ENCODE peak calls at places on chromosome 7, in four cellular contexts. G is GM12878, R is A549, M is SK-N-SH. X is an unnamed sample.

GRCh38 chr7:90988523-90988922 is 275.7 kb upstream of the FZD1 start:
- DNase-seq in R (no peak), G (no peak), M (no peak), X (no peak)

GRCh38 chr7:41148521-41148951 is 554.4 kb downstream of the INHBA start:
- DNase-seq in G (no peak), R (no peak), M (no peak), X (no peak)

GRCh38 chr7:130951303-130951975 is 217.4 kb upstream of the KLF14 start:
- DNase-seq in R (no peak), M (no peak), G (no peak), X (no peak)

GRCh38 chr7:3805151-3805550 is 504.1 kb downstream of the SDK1 start:
- DNase-seq in G (no peak), M (no peak), R (no peak), X (no peak)

GRCh38 chr7:109549461-109549860 is 979.8 kb downstream of the DNAJB9 start:
- DNase-seq in M (no peak), R (no peak), G (no peak), X (no peak)

GRCh38 chr7:44333971-44334733 is 8.8 kb upstream of the CAMK2B start:
- DNase-seq in M (no peak), G (no peak), R (no peak), X (no peak)

GRCh38 chr7:104127204-104127603 is 80.6 kb downstream of the ORC5 start:
- DNase-seq in M (no peak), G (no peak), R (no peak), X (no peak)

GRCh38 chr7:82722946-82723345 is 279.4 kb upstream of the CACNA2D1 start:
- DNase-seq in G (no peak), M (no peak), R (no peak), X (no peak)

GRCh38 chr7:155216475-155217272 is 81.0 kb upstream of the INSIG1 start:
- DNase-seq in G (no peak), R (no peak), M (no peak), X (no peak)

GRCh38 chr7:107810626-107811025 is 7.6 kb upstream of the SLC26A3 start:
- DNase-seq in R (no peak), M (no peak), G (no peak), X (no peak)

GRCh38 chr7:51160990-51161615 is 155.5 kb downstream of the COBL start:
- DNase-seq in M (peak), R (peak), G (no peak), X (peak)

GRCh38 chr7:111894518-111894917 is 311.7 kb downstream of the DOCK4 start:
- DNase-seq in M (no peak), R (no peak), G (no peak), X (no peak)

DNA sequence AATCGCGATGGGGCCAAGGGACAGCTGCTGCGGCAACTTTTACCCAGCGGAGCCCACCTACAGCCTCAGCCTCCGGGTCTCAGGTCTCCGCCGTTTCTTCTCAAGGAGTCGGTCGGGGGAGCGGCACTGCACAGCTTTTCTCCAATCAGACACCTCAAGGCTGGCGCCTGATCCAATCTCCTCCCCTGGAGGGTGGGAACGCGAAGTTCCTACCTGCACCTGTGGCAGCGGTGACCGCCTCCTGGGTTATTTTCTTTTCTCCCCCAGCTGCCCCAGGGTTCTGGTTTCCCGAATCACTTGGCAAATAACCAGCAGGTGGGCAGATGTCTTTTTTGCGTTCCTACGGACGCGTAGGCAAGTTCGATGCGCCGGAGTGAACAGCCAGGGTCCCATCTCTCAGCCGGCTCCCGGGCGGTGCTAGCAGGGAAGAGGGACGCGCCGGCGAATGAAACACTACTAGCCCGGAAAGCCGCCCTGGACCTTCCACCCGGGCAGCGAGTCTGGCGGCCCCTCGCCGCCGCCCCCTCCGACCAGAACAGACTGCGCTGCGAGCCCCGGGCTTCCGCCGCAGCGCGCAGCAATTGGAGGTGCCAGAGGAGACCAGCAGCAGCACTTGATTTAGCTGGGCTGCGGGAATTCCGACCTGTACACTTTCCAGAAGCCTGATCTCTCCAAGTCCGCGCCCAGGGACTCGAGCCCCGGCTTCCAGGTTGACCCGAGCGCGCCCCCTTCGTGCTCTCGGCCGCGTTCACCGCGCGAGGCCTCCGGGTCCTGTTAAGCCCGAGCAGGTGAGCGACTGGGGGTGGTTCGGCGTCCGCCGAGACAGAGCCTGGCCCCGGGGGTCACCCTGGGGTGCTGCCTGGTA is at the start of gene PRR15:
- DNase-seq in M (peak), R (peak), G (no peak), X (peak)
- TF ChIP-seq PBX3 in M (no peak), R (no peak), G (no peak), X (no peak)

DNA sequence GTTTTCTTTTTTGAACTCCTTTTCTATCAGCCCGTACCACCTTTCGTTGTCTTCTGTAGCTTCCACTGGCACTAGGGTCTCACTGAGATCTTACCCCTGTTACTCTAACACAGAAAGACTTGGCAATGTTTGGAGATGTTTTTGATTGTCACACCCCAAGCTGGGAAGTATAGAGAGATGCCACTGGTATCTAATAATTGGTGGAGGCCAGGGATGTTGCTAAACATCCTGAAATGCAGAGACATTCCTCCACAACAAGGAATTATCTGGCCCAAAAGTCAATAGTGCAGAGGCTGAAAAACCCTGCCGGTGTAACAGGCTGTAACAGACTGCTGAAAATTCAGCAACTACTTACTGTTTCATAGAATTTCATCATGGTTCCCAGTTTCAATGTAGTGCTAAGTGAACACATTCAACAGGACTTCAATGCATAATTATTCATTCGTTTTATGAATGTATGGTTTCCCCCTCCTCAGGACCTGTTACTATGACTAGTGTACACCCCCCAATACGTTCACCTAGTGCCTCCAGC is 115.9 kb downstream of the TRIM24 start:
- DNase-seq in R (no peak), M (no peak), G (no peak), X (no peak)
- TF ChIP-seq PBX3 in R (no peak), M (no peak), G (no peak), X (no peak)

GRCh38 chr7:37067961-37068536 is 343.8 kb upstream of the AOAH start:
- DNase-seq in G (peak), R (no peak), M (no peak), X (no peak)
- TF ChIP-seq PBX3 in G (no peak), R (no peak), M (no peak), X (no peak)

DNA sequence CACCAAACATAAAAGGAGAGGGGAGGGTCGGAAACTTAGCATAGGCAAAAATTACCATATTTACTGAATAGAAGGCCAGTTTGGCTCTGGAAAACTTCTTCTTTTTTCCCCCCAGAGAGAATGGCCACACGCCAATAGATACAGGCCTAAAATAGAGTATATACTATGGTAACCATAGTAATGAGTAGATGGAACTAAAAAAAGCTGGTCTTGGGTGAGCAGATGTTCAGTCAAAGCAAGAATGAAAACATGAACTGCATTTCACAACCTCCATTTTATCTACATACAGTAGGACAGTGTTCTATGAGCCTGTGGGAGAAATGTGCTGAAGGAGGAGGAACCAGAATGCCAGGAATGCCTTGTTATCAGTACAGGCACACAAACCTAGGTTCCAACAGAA is 141.7 kb upstream of the SEMA3A start:
- DNase-seq in R (no peak), G (peak), M (no peak), X (peak)
- TF ChIP-seq PBX3 in R (no peak), G (no peak), M (no peak), X (no peak)

GRCh38 chr7:14085901-14086300 is 96.4 kb upstream of the ETV1 start:
- DNase-seq in R (no peak), M (no peak), G (no peak), X (no peak)
- TF ChIP-seq PBX3 in R (no peak), M (no peak), G (no peak), X (no peak)

DNA sequence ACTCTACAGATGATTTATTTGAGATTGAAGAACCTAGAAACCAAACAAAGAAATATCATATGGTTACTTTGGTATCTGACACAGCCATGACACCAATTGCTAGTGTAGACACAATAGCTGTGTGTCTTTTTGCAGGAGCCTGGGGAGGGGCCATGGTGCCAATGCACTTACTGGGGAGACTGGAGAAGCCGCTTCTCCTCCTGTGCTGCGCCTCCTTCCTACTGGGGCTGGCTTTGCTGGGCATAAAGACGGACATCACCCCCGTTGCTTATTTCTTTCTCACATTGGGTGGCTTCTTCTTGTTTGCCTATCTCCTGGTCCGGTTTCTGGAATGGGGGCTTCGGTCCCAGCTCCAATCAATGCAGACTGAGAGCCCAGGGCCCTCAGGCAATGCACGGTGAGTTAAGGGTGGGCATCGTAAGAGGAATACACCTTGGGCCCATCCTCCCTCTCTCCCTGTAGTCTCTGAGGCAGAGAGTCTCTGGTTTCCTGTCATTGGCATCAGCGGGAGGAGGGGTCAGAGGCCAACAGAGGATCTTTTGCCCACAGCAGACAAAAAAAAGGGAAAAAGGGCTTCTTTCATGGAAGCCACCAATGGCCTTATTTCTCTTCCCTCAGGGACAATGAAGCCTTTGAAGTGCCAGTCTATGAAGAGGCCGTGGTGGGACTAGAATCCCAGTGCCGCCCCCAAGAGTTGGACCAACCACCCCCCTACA is 1.2 kb downstream of the TMEM139 start:
- DNase-seq in G (no peak), R (no peak), M (no peak), X (no peak)
- TF ChIP-seq PBX3 in G (no peak), R (no peak), M (no peak), X (no peak)